ENCODE peak calls at places on chromosomes 12 and 14, in five cellular contexts. Q, T, S, Z and G are unnamed samples.

GRCh38 chr14:98122527-98122926 is 1149.5 kb downstream of the BCL11B start:
- DNase-seq in Q (no peak), T (no peak), S (no peak), Z (no peak), G (no peak)

GRCh38 chr14:54565236-54566151 is 1.4 kb upstream of the SAMD4A start:
- DNase-seq in Q (peak; percentile 91), T (peak; percentile 80), S (peak; percentile 90), Z (peak; percentile 93), G (peak; percentile 95)

GRCh38 chr12:64480148-64480547 is 28.2 kb downstream of the TBK1 start:
- DNase-seq in Q (no peak), T (no peak), S (peak; percentile 24), Z (peak; percentile 33), G (peak; percentile 15)

GRCh38 chr14:73741386-73741875 is 27.2 kb upstream of the PNMA1 start:
- DNase-seq in Q (peak; percentile 83), T (no peak), S (peak; percentile 66), Z (peak; percentile 79), G (peak; percentile 55)

GRCh38 chr14:90607141-90607540 is 209.1 kb downstream of the TTC7B start:
- DNase-seq in Q (no peak), T (no peak), S (no peak), Z (no peak), G (no peak)

GRCh38 chr14:100307215-100308111 is 1.2 kb upstream of the SLC25A29 start:
- DNase-seq in Q (peak; percentile 65), T (no peak), S (peak; percentile 17), Z (no peak), G (no peak)

GRCh38 chr12:20491290-20491689 is 123.0 kb downstream of the PDE3A start:
- DNase-seq in Q (no peak), T (no peak), S (no peak), Z (no peak), G (no peak)

GRCh38 chr14:54177009-54177408 is 219.8 kb upstream of the CDKN3 start:
- DNase-seq in Q (no peak), T (no peak), S (no peak), Z (no peak), G (no peak)

GRCh38 chr12:32753605-32754004 is 2.1 kb downstream of the YARS2 start:
- DNase-seq in Q (no peak), T (no peak), S (no peak), Z (no peak), G (no peak)

GRCh38 chr12:55899035-55899434 is 28.7 kb downstream of the PYM1 start:
- DNase-seq in Q (no peak), T (no peak), S (peak; percentile 67), Z (peak; percentile 58), G (peak; percentile 42)

GRCh38 chr12:120228291-120229070 is 27.6 kb upstream of the RPLP0 start:
- DNase-seq in Q (peak; percentile 96), T (peak; percentile 60), S (peak; percentile 79), Z (peak; percentile 87), G (peak; percentile 88)

GRCh38 chr14:68921666-68922065 is 57.4 kb downstream of the ACTN1 start:
- DNase-seq in Q (no peak), T (no peak), S (no peak), Z (no peak), G (no peak)

GRCh38 chr14:38080696-38081095 is 127.0 kb upstream of the SSTR1 start:
- DNase-seq in Q (no peak), T (no peak), S (no peak), Z (no peak), G (no peak)

GRCh38 chr14:103127861-103128598 is 4.8 kb downstream of the TNFAIP2 start:
- DNase-seq in Q (peak; percentile 67), T (no peak), S (no peak), Z (no peak), G (no peak)

GRCh38 chr12:49359671-49360070 is 7.6 kb upstream of the SPATS2 start:
- DNase-seq in Q (no peak), T (no peak), S (no peak), Z (no peak), G (no peak)

GRCh38 chr12:69916541-69917270 is 91.7 kb downstream of the MYRFL start:
- DNase-seq in Q (peak; percentile 77), T (no peak), S (no peak), Z (peak; percentile 31), G (peak; percentile 52)

GRCh38 chr14:94522115-94522724 is 13.0 kb upstream of the SERPINA12 start:
- DNase-seq in Q (no peak), T (no peak), S (no peak), Z (no peak), G (no peak)

GRCh38 chr12:62725781-62726180 is 209.2 kb downstream of the PPM1H start:
- DNase-seq in Q (no peak), T (no peak), S (no peak), Z (no peak), G (no peak)

GRCh38 chr12:12872139-12872933 is 19.0 kb upstream of the GPRC5A start:
- DNase-seq in Q (peak; percentile 65), T (no peak), S (peak; percentile 88), Z (peak; percentile 63), G (peak; percentile 52)

GRCh38 chr12:118371354-118372282 is 1.1 kb downstream of the TAOK3 start:
- DNase-seq in Q (peak; percentile 47), T (no peak), S (no peak), Z (no peak), G (peak; percentile 43)

GRCh38 chr14:29529418-29529817 is 398.2 kb downstream of the PRKD1 start:
- DNase-seq in Q (no peak), T (no peak), S (peak; percentile 13), Z (peak; percentile 7), G (no peak)

GRCh38 chr12:88501976-88502938 is 78.0 kb downstream of the KITLG start:
- DNase-seq in Q (no peak), T (no peak), S (peak; percentile 48), Z (peak; percentile 61), G (peak; percentile 34)